ENCODE peak calls at places on chromosomes 11 and 22, in four cellular contexts. R is tibial nerve, L is kidney, A is upper lobe of right lung. E is an unnamed sample.

GRCh38 chr11:120577041-120577440 is 65.5 kb downstream of the GRIK4 start:
- DNase-seq in R (no peak), L (peak), A (no peak), E (no peak)

GRCh38 chr11:75380716-75381420 is 18.4 kb upstream of the RPS3 start:
- DNase-seq in R (no peak), L (no peak), A (no peak), E (no peak)

GRCh38 chr11:123853038-123853437 is 32.4 kb downstream of the TMEM225 start:
- DNase-seq in R (no peak), L (no peak), A (no peak), E (no peak)

GRCh38 chr11:120563698-120564572 is 52.4 kb downstream of the GRIK4 start:
- DNase-seq in R (peak), L (peak), A (no peak), E (no peak)

GRCh38 chr11:3995307-3995706 is 99.3 kb upstream of the RRM1 start:
- DNase-seq in R (no peak), L (no peak), A (no peak), E (no peak)

GRCh38 chr11:67280791-67281551 is 8.1 kb upstream of the ANKRD13D start:
- DNase-seq in R (no peak), L (peak), A (peak), E (no peak)

GRCh38 chr22:22989856-22990255 is 80.5 kb upstream of the GNAZ start:
- DNase-seq in R (no peak), L (no peak), A (no peak), E (no peak)

GRCh38 chr22:48782817-48783511 is 1044.7 kb downstream of the BRD1 start:
- DNase-seq in R (no peak), L (no peak), A (no peak), E (no peak)

GRCh38 chr11:38562562-38562961 is 1964.5 kb upstream of the RAG2 start:
- DNase-seq in R (no peak), L (no peak), A (no peak), E (no peak)

GRCh38 chr11:17608830-17609229 is 61.8 kb downstream of the OTOG start:
- DNase-seq in R (no peak), L (no peak), A (no peak), E (no peak)

GRCh38 chr22:35777335-35777975 is 59.8 kb downstream of the APOL5 start:
- DNase-seq in R (no peak), L (no peak), A (no peak), E (no peak)

GRCh38 chr11:79971255-79971654 is 530.4 kb upstream of the TENM4 start:
- DNase-seq in R (no peak), L (no peak), A (no peak), E (no peak)

GRCh38 chr11:64566042-64566914 is 24.7 kb upstream of the SLC22A12 start:
- DNase-seq in R (peak), L (peak), A (peak), E (peak)

GRCh38 chr22:50211147-50211546 is 10.3 kb downstream of the SELENOO start:
- DNase-seq in R (no peak), L (no peak), A (no peak), E (no peak)

GRCh38 chr11:44728491-44728910 is 1.7 kb downstream of the TSPAN18 start:
- DNase-seq in R (no peak), L (no peak), A (no peak), E (no peak)

GRCh38 chr11:99277281-99277680 is 256.5 kb downstream of the CNTN5 start:
- DNase-seq in R (no peak), L (no peak), A (no peak), E (no peak)

GRCh38 chr11:86508604-86509471 is 134.2 kb downstream of the CCDC81 start:
- DNase-seq in R (no peak), L (no peak), A (no peak), E (no peak)

GRCh38 chr11:67298786-67299185 is 4.5 kb upstream of the SSH3 start:
- DNase-seq in R (no peak), L (peak), A (peak), E (no peak)

GRCh38 chr11:11620251-11620965 is 1.4 kb downstream of the GALNT18 start:
- DNase-seq in R (no peak), L (peak), A (peak), E (no peak)

GRCh38 chr22:24498826-24499225 is 3.7 kb downstream of the UPB1 start:
- DNase-seq in R (no peak), L (peak), A (peak), E (no peak)

GRCh38 chr11:39990413-39990812 is 1469.0 kb downstream of the LRRC4C start:
- DNase-seq in R (no peak), L (no peak), A (no peak), E (no peak)

GRCh38 chr11:57323503-57324153 is 1.1 kb downstream of the TNKS1BP1 start:
- DNase-seq in R (no peak), L (no peak), A (no peak), E (no peak)

GRCh38 chr22:27833803-27834202 is 32.2 kb upstream of the MN1 start:
- DNase-seq in R (no peak), L (no peak), A (no peak), E (no peak)

GRCh38 chr11:61079416-61080150 is 22.7 kb upstream of the CD5 start:
- DNase-seq in R (no peak), L (no peak), A (no peak), E (peak)

GRCh38 chr11:111476366-111476765 is 35.8 kb downstream of the BTG4 start:
- DNase-seq in R (no peak), L (no peak), A (no peak), E (no peak)

GRCh38 chr11:72494109-72494429 is 59.7 kb upstream of the CLPB start:
- DNase-seq in R (no peak), L (no peak), A (no peak), E (no peak)
- TF ChIP-seq CTCF in R (no peak), L (no peak), A (no peak), E (no peak)

DNA sequence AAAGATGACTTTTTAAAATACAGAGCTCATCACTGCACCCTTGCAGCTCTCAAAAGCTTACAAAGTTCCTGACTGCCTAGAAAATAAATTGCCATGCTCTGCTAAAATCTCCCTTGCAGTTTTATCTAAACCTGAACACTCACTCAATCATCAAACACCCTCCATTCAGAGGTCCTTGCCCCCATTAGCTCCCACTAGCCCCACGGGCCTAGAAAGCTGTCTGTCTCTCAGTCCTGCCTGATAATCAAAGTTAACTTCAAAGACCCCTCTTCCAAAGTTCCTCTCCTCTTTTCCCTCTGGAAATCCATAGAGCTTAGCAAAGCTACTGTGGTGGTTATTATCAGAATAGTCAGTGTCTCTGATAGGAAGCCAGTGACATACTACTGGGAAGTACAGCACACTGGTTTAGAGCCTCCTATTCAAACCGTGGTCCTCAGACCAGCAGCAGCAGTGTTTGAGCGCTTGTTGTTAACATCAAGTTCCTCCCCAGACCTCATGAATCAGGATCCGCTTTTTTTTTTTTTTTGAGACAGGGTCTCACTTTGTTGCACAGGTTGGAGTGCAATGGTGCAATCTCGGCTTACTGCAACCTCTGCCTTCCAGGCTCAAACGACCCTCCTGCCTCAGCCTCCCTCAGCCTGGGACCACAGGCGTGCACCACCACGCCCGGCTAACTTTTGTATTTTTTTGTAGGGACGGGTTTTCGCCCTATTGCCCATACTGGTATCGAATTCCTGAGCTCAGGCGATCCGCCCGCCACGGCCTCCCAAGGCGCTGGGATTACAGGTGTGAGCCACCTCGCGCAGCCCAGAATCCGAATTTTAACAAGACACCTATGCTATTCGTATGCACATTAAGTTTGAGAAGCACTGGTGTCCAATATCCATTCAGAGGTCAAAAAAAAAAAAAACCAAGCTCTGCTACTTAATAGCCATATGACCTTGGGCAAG is 1.2 kb downstream of the NDUFC2 start:
- DNase-seq in R (no peak), L (no peak), A (no peak), E (no peak)
- H3K27ac ChIP-seq in R (no peak), L (no peak), A (peak), E (no peak)

GRCh38 chr11:9839550-9839949 is 175.7 kb downstream of the SWAP70 start:
- DNase-seq in R (no peak), L (no peak), A (no peak), E (no peak)

GRCh38 chr11:9838229-9838628 is 174.4 kb downstream of the SWAP70 start:
- DNase-seq in R (no peak), L (no peak), A (no peak), E (no peak)

GRCh38 chr11:9831122-9831521 is 167.2 kb downstream of the SWAP70 start:
- DNase-seq in R (no peak), L (no peak), A (no peak), E (no peak)

GRCh38 chr11:9838961-9839360 is 175.1 kb downstream of the SWAP70 start:
- DNase-seq in R (no peak), L (no peak), A (no peak), E (no peak)

GRCh38 chr11:9834281-9834680 is 170.4 kb downstream of the SWAP70 start:
- DNase-seq in R (no peak), L (no peak), A (no peak), E (no peak)
- TF ChIP-seq CTCF in R (no peak), L (no peak), A (no peak), E (no peak)

GRCh38 chr11:101113540-101113939 is 16.1 kb downstream of the PGR start:
- DNase-seq in R (no peak), L (no peak), A (no peak), E (no peak)
- H3K27ac ChIP-seq in R (no peak), L (no peak), A (no peak), E (no peak)

GRCh38 chr11:70230151-70230839 is 27.2 kb downstream of the FADD start:
- DNase-seq in R (no peak), L (no peak), A (no peak), E (no peak)

GRCh38 chr11:70229737-70230136 is 26.6 kb downstream of the FADD start:
- DNase-seq in R (no peak), L (peak), A (no peak), E (no peak)

GRCh38 chr11:70230840-70231710 is 28.0 kb downstream of the FADD start:
- DNase-seq in R (no peak), L (peak), A (no peak), E (no peak)

GRCh38 chr11:70225629-70226582 is 22.8 kb downstream of the FADD start:
- DNase-seq in R (peak), L (no peak), A (no peak), E (no peak)

GRCh38 chr11:70226967-70227366 is 23.9 kb downstream of the FADD start:
- DNase-seq in R (no peak), L (no peak), A (no peak), E (no peak)
- TF ChIP-seq CTCF in R (no peak), L (no peak), A (peak), E (no peak)

E was measured in CD4-positive, alpha-beta T cell.